ENCODE peak calls at places on chromosomes 1 and 21, in four cellular contexts. C is tibial artery, X is AG04450, P is GM20000. Y is an unnamed sample.
A peak's percentile ranks its signal among the peaks of the same experiment; 100 is the strongest.

GRCh38 chr1:89698020-89698560 is 65.2 kb downstream of the LRRC8C start:
- DNase-seq in C (no peak), X (no peak), P (no peak), Y (no peak)

GRCh38 chr1:102879439-102879993 is 228.8 kb downstream of the COL11A1 start:
- DNase-seq in C (no peak), X (no peak), P (no peak), Y (peak; percentile 92)

GRCh38 chr1:6104631-6105030 is 58.9 kb downstream of the KCNAB2 start:
- DNase-seq in C (no peak), X (no peak), P (no peak), Y (no peak)

GRCh38 chr1:228095161-228095560 is 8.0 kb downstream of the C1orf35 start:
- DNase-seq in C (no peak), X (no peak), P (no peak), Y (no peak)

GRCh38 chr1:176379626-176380339 is 83.2 kb upstream of the PAPPA2 start:
- DNase-seq in C (peak; percentile 74), X (no peak), P (no peak), Y (no peak)

GRCh38 chr1:10082785-10083479 is 50.2 kb downstream of the UBE4B start:
- DNase-seq in C (no peak), X (no peak), P (no peak), Y (peak; percentile 88)

GRCh38 chr1:188867614-188868013 is 1610.0 kb downstream of the BRINP3 start:
- DNase-seq in C (no peak), X (no peak), P (no peak), Y (no peak)

GRCh38 chr1:63984257-63984626 is 210.4 kb downstream of the ROR1 start:
- DNase-seq in C (no peak), X (no peak), P (no peak), Y (peak; percentile 27)

GRCh38 chr1:234737915-234738314 is 127.9 kb upstream of the IRF2BP2 start:
- DNase-seq in C (no peak), X (no peak), P (no peak), Y (no peak)

GRCh38 chr1:232615401-232615800 is 14.5 kb downstream of the SIPA1L2 start:
- DNase-seq in C (no peak), X (no peak), P (no peak), Y (no peak)

GRCh38 chr1:20717452-20718342 is at the start of gene KIF17:
- DNase-seq in C (peak; percentile 80), X (peak; percentile 39), P (peak; percentile 88), Y (peak; percentile 63)

GRCh38 chr21:27693376-27693775 is 726.5 kb upstream of the ADAMTS5 start:
- DNase-seq in C (no peak), X (no peak), P (no peak), Y (peak; percentile 78)

GRCh38 chr1:11714831-11715574 is 20.9 kb upstream of the AGTRAP start:
- DNase-seq in C (no peak), X (no peak), P (no peak), Y (no peak)

GRCh38 chr1:33575324-33575879 is 103.0 kb downstream of the ZSCAN20 start:
- DNase-seq in C (no peak), X (no peak), P (no peak), Y (no peak)

GRCh38 chr1:228176024-228176395 is 10.4 kb downstream of the IBA57 start:
- DNase-seq in C (no peak), X (no peak), P (no peak), Y (no peak)

GRCh38 chr1:199710974-199711373 is 316.5 kb upstream of the NR5A2 start:
- DNase-seq in C (no peak), X (no peak), P (no peak), Y (no peak)

GRCh38 chr1:34796990-34797389 is 4.2 kb downstream of the GJA4 start:
- DNase-seq in C (no peak), X (no peak), P (peak; percentile 65), Y (no peak)

GRCh38 chr21:35503646-35504045 is 454.5 kb upstream of the RUNX1 start:
- DNase-seq in C (no peak), X (no peak), P (no peak), Y (no peak)

GRCh38 chr1:171740987-171741871 is 636 bp downstream of the VAMP4 start:
- DNase-seq in C (peak; percentile 74), X (no peak), P (peak; percentile 72), Y (no peak)

GRCh38 chr1:234235373-234235772 is 137.9 kb upstream of the COA6 start:
- DNase-seq in C (no peak), X (no peak), P (no peak), Y (no peak)

GRCh38 chr1:7327849-7328248 is 443.2 kb upstream of the VAMP3 start:
- DNase-seq in C (no peak), X (no peak), P (no peak), Y (no peak)

GRCh38 chr21:43190544-43191340 is 21.9 kb downstream of the CRYAA start:
- DNase-seq in C (peak; percentile 55), X (no peak), P (no peak), Y (no peak)

GRCh38 chr21:34129039-34129891 is 55.9 kb downstream of the MRPS6 start:
- DNase-seq in C (peak; percentile 87), X (peak; percentile 78), P (no peak), Y (peak; percentile 86)
- TF ChIP-seq CTCF in C (peak; percentile 41), X (peak; percentile 69), P (no peak), Y (peak; percentile 71)

GRCh38 chr1:43934986-43935324 is 1.4 kb downstream of the ARTN start:
- DNase-seq in C (no peak), X (no peak), P (no peak), Y (no peak)
- TF ChIP-seq CTCF in C (no peak), X (no peak), P (no peak), Y (peak; percentile 47)

GRCh38 chr1:110455151-110455550 is 4.2 kb downstream of the PROK1 start:
- DNase-seq in C (no peak), X (no peak), P (no peak), Y (no peak)
- TF ChIP-seq CTCF in C (no peak), X (no peak), P (no peak), Y (no peak)

GRCh38 chr1:229280921-229281320 is 10.0 kb downstream of the RAB4A start:
- DNase-seq in C (no peak), X (no peak), P (no peak), Y (peak; percentile 30)
- TF ChIP-seq CTCF in C (no peak), X (no peak), P (no peak), Y (no peak)

GRCh38 chr1:8464987-8465386 is 147.1 kb downstream of the SLC45A1 start:
- DNase-seq in C (no peak), X (no peak), P (no peak), Y (no peak)
- TF ChIP-seq CTCF in C (no peak), X (peak; percentile 28), P (no peak), Y (no peak)

GRCh38 chr1:73205294-73205973 is 923.1 kb upstream of the NEGR1 start:
- DNase-seq in C (no peak), X (no peak), P (no peak), Y (no peak)
- TF ChIP-seq CTCF in C (no peak), X (no peak), P (no peak), Y (no peak)

GRCh38 chr1:239084459-239085080 is 301.8 kb upstream of the CHRM3 start:
- DNase-seq in C (no peak), X (no peak), P (no peak), Y (no peak)
- TF ChIP-seq CTCF in C (no peak), X (no peak), P (no peak), Y (no peak)

Y was measured in HFFc6.